ENCODE peak calls at places on chromosomes 3 and 15, in five cellular contexts. One of them, this sample, is unnamed. For H3K36me3, the result is how much of the 10 kb centered on the place peaks cover.

GRCh38 chr3:122679467-122680291 is 960 bp upstream of the PARP14 start:
- DNase-seq in GM23338: peak
- DNase-seq in WERI-Rb-1: peak
- DNase-seq in thyroid gland: peak
- DNase-seq in heart left ventricle: no peak
- DNase-seq in this sample: peak

GRCh38 chr3:194686816-194687637 is 1.3 kb downstream of the FAM43A start:
- DNase-seq in GM23338: peak
- DNase-seq in thyroid gland: peak
- DNase-seq in WERI-Rb-1: no peak
- DNase-seq in heart left ventricle: peak
- DNase-seq in this sample: peak

GRCh38 chr15:77737238-77738037 is 104.7 kb upstream of the LINGO1 start:
- DNase-seq in WERI-Rb-1: no peak
- DNase-seq in thyroid gland: no peak
- DNase-seq in GM23338: no peak
- DNase-seq in heart left ventricle: no peak
- DNase-seq in this sample: no peak

GRCh38 chr3:122688996-122689395 is 8.4 kb downstream of the PARP14 start:
- DNase-seq in thyroid gland: no peak
- DNase-seq in heart left ventricle: no peak
- DNase-seq in WERI-Rb-1: no peak
- DNase-seq in GM23338: no peak
- DNase-seq in this sample: peak

GRCh38 chr3:140953028-140953960 is 11.7 kb downstream of the SLC25A36 start:
- DNase-seq in GM23338: no peak
- DNase-seq in heart left ventricle: no peak
- DNase-seq in WERI-Rb-1: no peak
- DNase-seq in thyroid gland: no peak
- DNase-seq in this sample: peak

GRCh38 chr3:78846688-78847087 is 921.1 kb downstream of the ROBO1 start:
- DNase-seq in heart left ventricle: no peak
- DNase-seq in WERI-Rb-1: peak
- DNase-seq in thyroid gland: no peak
- DNase-seq in GM23338: no peak
- DNase-seq in this sample: peak

GRCh38 chr3:12353796-12354505 is 65.1 kb downstream of the PPARG start:
- DNase-seq in GM23338: no peak
- DNase-seq in WERI-Rb-1: no peak
- DNase-seq in heart left ventricle: no peak
- DNase-seq in thyroid gland: no peak
- DNase-seq in this sample: peak

GRCh38 chr15:98803228-98804056 is 155.1 kb downstream of the IGF1R start:
- DNase-seq in GM23338: no peak
- DNase-seq in heart left ventricle: no peak
- DNase-seq in WERI-Rb-1: no peak
- DNase-seq in thyroid gland: no peak
- DNase-seq in this sample: peak

GRCh38 chr3:104126864-104127553 is 1239.7 kb upstream of the ALCAM start:
- DNase-seq in thyroid gland: no peak
- DNase-seq in GM23338: peak
- DNase-seq in heart left ventricle: no peak
- DNase-seq in WERI-Rb-1: no peak
- DNase-seq in this sample: no peak

GRCh38 chr3:134693804-134694203 is 43.0 kb upstream of the KY start:
- DNase-seq in thyroid gland: peak
- DNase-seq in heart left ventricle: peak
- DNase-seq in WERI-Rb-1: no peak
- DNase-seq in GM23338: no peak
- DNase-seq in this sample: no peak

GRCh38 chr3:40623567-40623966 is 98.8 kb downstream of the ZNF621 start:
- DNase-seq in thyroid gland: no peak
- DNase-seq in heart left ventricle: no peak
- DNase-seq in GM23338: no peak
- DNase-seq in WERI-Rb-1: no peak
- DNase-seq in this sample: peak

GRCh38 chr15:99029358-99029871 is 21.8 kb upstream of the PGPEP1L start:
- DNase-seq in GM23338: no peak
- DNase-seq in thyroid gland: no peak
- DNase-seq in heart left ventricle: no peak
- DNase-seq in WERI-Rb-1: no peak
- DNase-seq in this sample: no peak

GRCh38 chr3:162143181-162143580 is 646.6 kb downstream of the OTOL1 start:
- DNase-seq in GM23338: no peak
- DNase-seq in heart left ventricle: no peak
- DNase-seq in WERI-Rb-1: no peak
- DNase-seq in thyroid gland: no peak
- DNase-seq in this sample: peak

GRCh38 chr3:5389057-5389456 is 201.6 kb downstream of the EDEM1 start:
- DNase-seq in thyroid gland: no peak
- DNase-seq in GM23338: no peak
- DNase-seq in WERI-Rb-1: no peak
- DNase-seq in heart left ventricle: no peak
- DNase-seq in this sample: peak

GRCh38 chr3:89332311-89333159 is 225.1 kb downstream of the EPHA3 start:
- DNase-seq in GM23338: peak
- DNase-seq in thyroid gland: no peak
- DNase-seq in WERI-Rb-1: no peak
- DNase-seq in heart left ventricle: no peak
- DNase-seq in this sample: no peak

GRCh38 chr3:124780767-124781485 is 50.7 kb downstream of the UMPS start:
- DNase-seq in heart left ventricle: peak
- DNase-seq in thyroid gland: peak
- DNase-seq in GM23338: peak
- DNase-seq in WERI-Rb-1: peak
- DNase-seq in this sample: no peak

GRCh38 chr3:171994646-171995441 is 44.5 kb upstream of the FNDC3B start:
- DNase-seq in heart left ventricle: no peak
- DNase-seq in GM23338: no peak
- DNase-seq in thyroid gland: no peak
- DNase-seq in WERI-Rb-1: no peak
- DNase-seq in this sample: peak

GRCh38 chr15:81547517-81548132 is 173.6 kb upstream of the TMC3 start:
- DNase-seq in thyroid gland: no peak
- DNase-seq in WERI-Rb-1: no peak
- DNase-seq in GM23338: no peak
- DNase-seq in heart left ventricle: no peak
- DNase-seq in this sample: no peak

GRCh38 chr15:67998599-67999122 is 55.5 kb upstream of the PIAS1 start:
- DNase-seq in WERI-Rb-1: no peak
- DNase-seq in heart left ventricle: no peak
- DNase-seq in thyroid gland: peak
- DNase-seq in GM23338: no peak
- DNase-seq in this sample: peak

GRCh38 chr3:152359385-152360248 is 90.9 kb downstream of the MBNL1 start:
- DNase-seq in thyroid gland: no peak
- DNase-seq in WERI-Rb-1: no peak
- DNase-seq in heart left ventricle: no peak
- DNase-seq in GM23338: no peak
- DNase-seq in this sample: peak

GRCh38 chr3:124829175-124829818 is 57.9 kb downstream of the ITGB5 start:
- DNase-seq in GM23338: no peak
- DNase-seq in WERI-Rb-1: no peak
- DNase-seq in thyroid gland: no peak
- DNase-seq in heart left ventricle: no peak
- DNase-seq in this sample: no peak

GRCh38 chr3:39135170-39135805 is 18.1 kb downstream of the CSRNP1 start:
- DNase-seq in GM23338: no peak
- DNase-seq in heart left ventricle: peak
- DNase-seq in thyroid gland: peak
- DNase-seq in WERI-Rb-1: no peak
- DNase-seq in this sample: no peak

GRCh38 chr15:63056843-63057242 is 14.3 kb downstream of the TPM1 start:
- DNase-seq in GM23338: no peak
- DNase-seq in WERI-Rb-1: no peak
- DNase-seq in thyroid gland: peak
- DNase-seq in heart left ventricle: peak
- DNase-seq in this sample: no peak

GRCh38 chr3:126414406-126414805 is 19.7 kb downstream of the CFAP100 start:
- DNase-seq in GM23338: no peak
- DNase-seq in heart left ventricle: no peak
- DNase-seq in WERI-Rb-1: no peak
- DNase-seq in thyroid gland: no peak
- DNase-seq in this sample: no peak

GRCh38 chr3:60186359-60186758 is 1064.9 kb downstream of the FHIT start:
- DNase-seq in WERI-Rb-1: no peak
- DNase-seq in GM23338: no peak
- DNase-seq in heart left ventricle: no peak
- DNase-seq in thyroid gland: no peak
- DNase-seq in this sample: no peak
- H3K4me3 ChIP-seq in WERI-Rb-1: no peak
- H3K4me3 ChIP-seq in GM23338: no peak
- H3K4me3 ChIP-seq in heart left ventricle: no peak
- H3K4me3 ChIP-seq in thyroid gland: no peak
- H3K4me3 ChIP-seq in this sample: no peak

DNA sequence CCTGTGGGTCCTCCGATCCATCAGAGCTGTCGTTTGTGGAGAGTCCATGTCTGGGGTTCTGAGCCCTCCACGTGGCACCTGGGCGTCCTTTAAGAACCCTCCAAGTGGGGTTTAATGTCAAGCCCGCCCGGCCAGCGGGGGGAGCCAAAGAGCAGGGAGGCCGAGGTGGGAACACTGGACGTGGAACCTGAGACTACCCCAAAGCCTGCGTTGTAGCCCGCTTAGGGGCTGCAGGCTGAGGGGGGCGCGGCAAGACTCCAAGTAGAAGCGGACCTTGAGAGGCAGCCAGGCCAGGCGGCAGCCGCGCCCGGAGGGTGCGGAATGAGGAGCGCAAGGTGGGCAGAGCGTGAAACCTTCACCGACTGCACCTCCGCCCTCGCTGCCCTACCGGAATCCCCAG is 126.2 kb upstream of the ATP10A start:
- DNase-seq in GM23338: peak
- DNase-seq in thyroid gland: no peak
- DNase-seq in heart left ventricle: no peak
- DNase-seq in WERI-Rb-1: no peak
- DNase-seq in this sample: no peak
- TF ChIP-seq CTCF in GM23338: peak
- TF ChIP-seq CTCF in thyroid gland: no peak
- TF ChIP-seq CTCF in heart left ventricle: no peak
- TF ChIP-seq CTCF in WERI-Rb-1: peak
- TF ChIP-seq CTCF in this sample: no peak

DNA sequence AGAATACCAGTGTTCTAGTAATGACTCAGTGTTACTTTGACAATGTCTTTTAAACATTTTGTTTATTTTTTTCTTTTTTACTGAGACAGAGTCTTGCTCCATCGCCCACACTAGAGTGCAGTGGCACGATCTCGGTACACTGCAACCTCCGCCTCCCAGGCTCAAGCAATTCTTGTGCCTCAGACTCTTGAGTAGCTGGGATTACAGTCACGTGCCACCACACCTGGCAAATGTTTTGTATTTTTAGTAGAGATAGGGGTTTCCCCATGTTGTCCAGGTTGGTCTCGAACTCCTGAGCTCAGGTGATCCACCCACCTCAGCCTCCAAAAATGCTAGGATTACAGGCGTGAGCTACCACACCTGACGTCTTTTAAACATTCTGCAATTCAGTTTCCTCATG is 15.7 kb downstream of the AQR start:
- DNase-seq in thyroid gland: peak
- DNase-seq in WERI-Rb-1: no peak
- DNase-seq in heart left ventricle: no peak
- DNase-seq in GM23338: no peak
- DNase-seq in this sample: no peak
- H3K36me3 ChIP-seq in thyroid gland: under half
- H3K36me3 ChIP-seq in WERI-Rb-1: under half
- H3K36me3 ChIP-seq in heart left ventricle: under half
- H3K36me3 ChIP-seq in GM23338: under half
- H3K36me3 ChIP-seq in this sample: under half

GRCh38 chr3:167653750-167654149 is at the start of gene WDR49:
- DNase-seq in WERI-Rb-1: no peak
- DNase-seq in heart left ventricle: no peak
- DNase-seq in GM23338: peak
- DNase-seq in thyroid gland: no peak
- DNase-seq in this sample: no peak
- H3K4me3 ChIP-seq in WERI-Rb-1: no peak
- H3K4me3 ChIP-seq in heart left ventricle: peak
- H3K4me3 ChIP-seq in GM23338: peak
- H3K4me3 ChIP-seq in thyroid gland: no peak
- H3K4me3 ChIP-seq in this sample: no peak

GRCh38 chr15:85993116-85993515 is 86.6 kb upstream of the AGBL1 start:
- DNase-seq in thyroid gland: no peak
- DNase-seq in heart left ventricle: no peak
- DNase-seq in WERI-Rb-1: no peak
- DNase-seq in GM23338: no peak
- DNase-seq in this sample: peak
- TF ChIP-seq CTCF in thyroid gland: no peak
- TF ChIP-seq CTCF in heart left ventricle: no peak
- TF ChIP-seq CTCF in WERI-Rb-1: no peak
- TF ChIP-seq CTCF in GM23338: no peak
- TF ChIP-seq CTCF in this sample: no peak

DNA sequence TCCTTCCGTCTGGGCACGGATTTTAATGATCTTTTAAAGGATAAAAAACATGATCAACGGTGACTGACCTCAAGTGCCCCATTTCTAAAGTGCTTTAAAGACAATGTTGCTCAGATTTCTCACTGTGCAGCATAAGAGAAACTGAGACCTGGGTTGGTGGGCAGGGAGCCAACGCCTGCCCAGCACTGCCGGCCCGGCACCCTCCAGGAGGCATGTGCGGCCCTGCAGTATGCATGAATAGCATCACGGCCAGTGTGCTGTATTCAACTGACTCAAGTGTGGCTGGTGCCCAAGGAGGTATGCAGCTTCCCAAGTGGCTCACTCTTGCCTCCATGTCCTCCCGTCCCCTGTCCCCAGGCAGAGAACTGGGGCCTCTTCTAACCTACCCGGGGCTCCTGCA is 30.3 kb downstream of the SEC61A1 start:
- DNase-seq in GM23338: no peak
- DNase-seq in WERI-Rb-1: no peak
- DNase-seq in thyroid gland: no peak
- DNase-seq in heart left ventricle: no peak
- DNase-seq in this sample: no peak
- H3K36me3 ChIP-seq in GM23338: under half
- H3K36me3 ChIP-seq in WERI-Rb-1: half or more
- H3K36me3 ChIP-seq in thyroid gland: under half
- H3K36me3 ChIP-seq in heart left ventricle: under half
- H3K36me3 ChIP-seq in this sample: under half

DNA sequence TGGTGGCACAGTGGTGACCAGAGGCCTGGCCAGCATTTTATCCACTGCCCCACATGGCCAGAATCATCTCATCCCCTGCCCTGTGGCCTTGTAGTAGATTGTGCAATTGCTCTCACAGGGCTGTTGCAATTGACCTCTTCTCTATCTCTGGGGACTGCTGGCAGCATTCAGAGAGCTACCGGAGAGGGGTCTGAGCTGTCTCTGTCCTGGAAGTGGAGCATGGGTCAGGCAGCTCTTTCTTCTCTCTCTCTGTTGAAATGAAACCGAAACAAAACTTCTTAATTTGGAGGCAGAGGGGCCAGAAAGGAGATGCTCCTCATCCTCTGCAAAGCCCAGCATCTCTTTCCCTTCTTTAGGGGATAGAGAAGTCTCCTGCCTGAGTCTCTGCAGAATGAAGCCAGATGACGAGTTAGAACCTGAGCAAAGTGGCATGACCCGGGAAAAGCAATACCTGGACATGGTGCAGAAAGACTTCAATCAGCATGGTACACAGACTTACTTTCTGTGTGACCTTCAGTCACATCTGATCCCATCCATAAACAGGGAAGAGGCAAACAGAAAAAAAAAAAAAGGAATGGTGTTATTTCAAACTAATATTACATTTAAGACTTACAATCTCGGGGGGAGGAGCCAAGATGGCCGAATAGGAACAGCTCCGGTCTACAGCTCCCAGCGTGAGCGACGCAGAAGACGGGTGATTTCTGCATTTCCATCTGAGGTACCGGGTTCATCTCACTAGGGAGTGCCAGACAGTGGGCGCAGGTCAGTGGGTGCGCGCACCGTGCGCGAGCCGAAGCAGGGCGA is 144.5 kb upstream of the BCL6 start:
- DNase-seq in WERI-Rb-1: no peak
- DNase-seq in GM23338: no peak
- DNase-seq in thyroid gland: no peak
- DNase-seq in heart left ventricle: no peak
- DNase-seq in this sample: no peak
- H3K4me3 ChIP-seq in WERI-Rb-1: no peak
- H3K4me3 ChIP-seq in GM23338: peak
- H3K4me3 ChIP-seq in thyroid gland: no peak
- H3K4me3 ChIP-seq in heart left ventricle: no peak
- H3K4me3 ChIP-seq in this sample: no peak

This sample was measured in bronchial epithelial cell.